ENCODE peak calls at places on chromosomes 2 and 18, in five cellular contexts. W is tibial artery, E is right cardiac atrium, P is ovary, X is thyroid gland. Y is an unnamed sample.

GRCh38 chr18:43780782-43781340 is 503.6 kb upstream of the SYT4 start:
- DNase-seq in W (no peak), E (no peak), P (no peak), X (no peak), Y (no peak)

GRCh38 chr2:30266051-30266621 is 34.8 kb downstream of the LBH start:
- DNase-seq in W (no peak), E (peak; percentile 63), P (no peak), X (peak; percentile 50), Y (no peak)

GRCh38 chr2:209008636-209009287 is 415.1 kb upstream of the MAP2 start:
- DNase-seq in W (no peak), E (no peak), P (no peak), X (no peak), Y (no peak)

GRCh38 chr18:76429262-76430126 is 65.5 kb downstream of the ZNF516 start:
- DNase-seq in W (no peak), E (no peak), P (no peak), X (peak; percentile 48), Y (no peak)

GRCh38 chr2:195984951-195985726 is 83.5 kb downstream of the DNAH7 start:
- DNase-seq in W (no peak), E (no peak), P (no peak), X (no peak), Y (no peak)

GRCh38 chr2:121137571-121137970 is 147.4 kb downstream of the TFCP2L1 start:
- DNase-seq in W (no peak), E (no peak), P (no peak), X (no peak), Y (no peak)

GRCh38 chr2:149858214-149858613 is 270.6 kb upstream of the MMADHC start:
- DNase-seq in W (no peak), E (no peak), P (no peak), X (no peak), Y (no peak)

GRCh38 chr2:241940329-241940728 is 70.8 kb downstream of the RTP5 start:
- DNase-seq in W (no peak), E (no peak), P (no peak), X (no peak), Y (no peak)

GRCh38 chr2:120632796-120633646 is 102.6 kb upstream of the GLI2 start:
- DNase-seq in W (peak; percentile 71), E (no peak), P (no peak), X (peak; percentile 87), Y (no peak)

GRCh38 chr2:217711236-217711635 is 291.6 kb downstream of the TNS1 start:
- DNase-seq in W (no peak), E (no peak), P (no peak), X (no peak), Y (no peak)

GRCh38 chr2:212242739-212243138 is 295.9 kb downstream of the ERBB4 start:
- DNase-seq in W (no peak), E (no peak), P (no peak), X (no peak), Y (no peak)
- H3K27ac ChIP-seq in W (no peak overlapping the region), E (no peak overlapping the region), P (no peak overlapping the region), X (no peak overlapping the region), Y (no peak overlapping the region)

GRCh38 chr2:46329340-46329739 is 32.1 kb downstream of the EPAS1 start:
- DNase-seq in W (peak; percentile 58), E (no peak), P (no peak), X (no peak), Y (no peak)
- H3K4me1 ChIP-seq in W (peaks cover 88% of the 10 kb centered on the region), E (peaks cover 62% of the 10 kb centered on the region), P (peaks cover 44% of the 10 kb centered on the region), X (peaks cover 91% of the 10 kb centered on the region), Y (peaks cover 100% of the 10 kb centered on the region)

DNA sequence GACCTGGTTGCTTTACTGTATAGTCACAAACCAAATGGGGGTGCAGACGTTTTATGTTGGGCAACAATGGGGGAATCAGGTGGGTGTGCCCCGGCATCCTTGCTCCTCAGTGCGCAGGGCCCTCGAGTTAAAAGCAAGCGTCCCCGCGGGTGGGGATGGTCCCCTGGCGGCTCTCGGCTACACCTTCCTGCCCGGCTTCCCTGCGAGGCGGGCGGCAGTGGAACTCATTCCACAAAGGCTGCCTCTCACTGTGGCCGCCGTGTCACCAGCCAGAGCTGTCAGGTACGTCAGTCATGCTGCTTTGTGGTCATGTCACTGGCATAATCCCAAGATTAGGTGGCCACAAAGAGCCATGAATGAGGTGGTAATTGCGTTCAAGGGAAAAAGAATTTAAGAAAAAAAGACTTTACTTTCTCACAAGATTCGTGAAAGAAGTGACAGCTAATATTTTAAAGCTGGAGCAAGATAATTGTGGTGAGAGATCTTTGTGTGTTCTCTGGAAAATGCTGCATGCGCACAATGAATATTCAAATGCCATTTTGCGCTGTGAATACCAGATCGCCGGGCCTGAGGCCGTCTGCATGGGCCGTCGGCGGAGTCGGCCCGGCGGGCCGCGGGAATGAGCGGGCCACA is 82.4 kb upstream of the LDLRAD4 start:
- DNase-seq in W (no peak), E (no peak), P (peak; percentile 35), X (no peak), Y (no peak)
- H3K4me3 ChIP-seq in W (peak overlapping the region; percentile 50), E (peak overlapping the region; percentile 57), P (peak overlapping the region; percentile 71), X (peak overlapping the region; percentile 52), Y (peak overlapping the region; percentile 80)

DNA sequence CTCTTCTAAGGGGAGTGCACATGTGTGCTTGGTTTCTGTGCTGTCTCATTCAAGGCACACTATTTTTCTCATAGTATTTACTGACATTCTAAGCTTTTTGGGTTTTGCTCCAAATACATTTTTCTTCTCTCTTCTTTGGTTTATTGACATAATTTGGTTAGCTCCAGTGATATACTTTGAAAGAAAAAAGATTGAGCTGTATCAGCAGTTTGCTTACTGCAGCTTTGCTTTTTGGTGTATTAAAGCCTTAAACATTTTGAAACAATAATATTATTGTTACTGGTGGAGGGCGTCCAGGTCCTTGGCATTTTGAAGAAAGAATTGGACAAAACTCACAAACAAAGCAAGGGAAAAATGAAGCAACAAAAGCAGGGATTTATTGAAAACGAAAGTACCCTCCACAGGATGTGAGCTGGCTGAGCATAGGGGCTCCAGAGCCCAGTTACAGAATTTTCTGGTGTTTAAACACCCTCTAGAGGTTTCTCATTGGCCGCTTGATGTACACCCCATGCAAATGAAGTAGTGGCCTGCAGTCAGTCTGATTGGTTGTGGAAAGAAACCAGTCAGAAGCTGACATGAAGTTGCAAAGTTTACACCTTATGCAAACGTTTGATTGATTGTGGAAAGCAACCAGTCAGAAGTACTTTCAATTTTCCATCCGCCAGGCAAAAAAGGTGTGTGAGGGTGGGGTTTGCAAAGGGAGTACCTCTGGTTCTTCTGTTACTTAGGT is 62.2 kb downstream of the VWA3B start:
- DNase-seq in W (no peak), E (no peak), P (peak; percentile 44), X (no peak), Y (no peak)
- H3K27ac ChIP-seq in W (peak overlapping the region; percentile 68), E (no peak overlapping the region), P (peak overlapping the region; percentile 47), X (no peak overlapping the region), Y (peak overlapping the region; percentile 54)

GRCh38 chr2:28102455-28102874 is 211.9 kb downstream of the BABAM2 start:
- DNase-seq in W (no peak), E (no peak), P (no peak), X (no peak), Y (no peak)

GRCh38 chr2:28096421-28096820 is 205.9 kb downstream of the BABAM2 start:
- DNase-seq in W (no peak), E (no peak), P (no peak), X (no peak), Y (no peak)

GRCh38 chr2:28103611-28104010 is 213.1 kb downstream of the BABAM2 start:
- DNase-seq in W (no peak), E (no peak), P (no peak), X (no peak), Y (no peak)

GRCh38 chr2:28101892-28102291 is 211.4 kb downstream of the BABAM2 start:
- DNase-seq in W (no peak), E (no peak), P (no peak), X (no peak), Y (no peak)

DNA sequence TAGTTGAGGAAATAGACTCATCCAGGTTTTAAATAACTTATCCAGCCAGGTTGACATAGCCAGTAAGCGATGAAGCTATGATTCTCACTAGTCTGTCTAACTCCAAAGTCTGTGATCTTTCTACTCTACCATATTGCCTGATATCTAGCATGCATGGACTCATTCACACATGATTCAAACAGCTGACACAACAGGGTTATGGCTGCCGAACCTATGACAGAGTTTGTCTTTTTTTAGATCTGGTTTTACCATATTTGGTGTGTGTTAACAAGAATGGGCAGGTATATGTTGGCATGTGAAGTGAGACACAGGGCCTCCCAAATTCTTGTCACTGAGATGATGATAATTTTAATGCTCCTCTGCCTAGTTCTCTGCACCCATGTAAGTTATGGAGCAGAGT is 210.6 kb downstream of the BABAM2 start:
- DNase-seq in W (no peak), E (no peak), P (no peak), X (no peak), Y (no peak)
- H3K4me1 ChIP-seq in W (peaks cover 30% of the 10 kb centered on the region), E (peaks cover 3% of the 10 kb centered on the region), P (peaks cover 9% of the 10 kb centered on the region), X (peaks cover 7% of the 10 kb centered on the region), Y (peaks cover 41% of the 10 kb centered on the region)

GRCh38 chr2:233671290-233672161 is at the start of gene UGT1A9:
- DNase-seq in W (no peak), E (no peak), P (no peak), X (no peak), Y (no peak)

GRCh38 chr2:233673896-233674295 is 2.2 kb downstream of the UGT1A9 start:
- DNase-seq in W (no peak), E (no peak), P (no peak), X (no peak), Y (no peak)

GRCh38 chr2:233674314-233674713 is 2.6 kb downstream of the UGT1A9 start:
- DNase-seq in W (no peak), E (no peak), P (no peak), X (no peak), Y (no peak)

GRCh38 chr2:233676046-233676445 is 4.3 kb downstream of the UGT1A9 start:
- DNase-seq in W (no peak), E (no peak), P (no peak), X (no peak), Y (no peak)

GRCh38 chr2:233674995-233675394 is 3.3 kb downstream of the UGT1A9 start:
- DNase-seq in W (no peak), E (no peak), P (no peak), X (no peak), Y (no peak)
- H3K4me3 ChIP-seq in W (no peak overlapping the region), E (no peak overlapping the region), P (no peak overlapping the region), X (no peak overlapping the region), Y (no peak overlapping the region)